ENCODE peak calls at places on chromosomes 7 and 10, in ten cellular contexts. One of them, this sample, is unnamed.

GRCh38 chr7:1919539-1920265 is 249.6 kb downstream of the ELFN1 start:
- DNase-seq in heart right ventricle: peak; percentile 42
- DNase-seq in hepatocyte: peak; percentile 35
- DNase-seq in AG04450: no peak
- DNase-seq in bronchial epithelial cell: no peak
- DNase-seq in cardiac muscle cell: no peak
- DNase-seq in cardiac fibroblast: no peak
- DNase-seq in Panc1: no peak
- DNase-seq in astrocyte: no peak
- DNase-seq in K562: no peak
- DNase-seq in this sample: no peak

GRCh38 chr7:50164552-50165220 is 71.6 kb upstream of the ZPBP start:
- DNase-seq in hepatocyte: no peak
- DNase-seq in heart right ventricle: no peak
- DNase-seq in AG04450: no peak
- DNase-seq in cardiac fibroblast: no peak
- DNase-seq in astrocyte: no peak
- DNase-seq in K562: no peak
- DNase-seq in Panc1: no peak
- DNase-seq in cardiac muscle cell: no peak
- DNase-seq in bronchial epithelial cell: no peak
- DNase-seq in this sample: no peak

GRCh38 chr10:124263726-124264125 is 155.0 kb downstream of the OAT start:
- DNase-seq in AG04450: no peak
- DNase-seq in bronchial epithelial cell: no peak
- DNase-seq in heart right ventricle: no peak
- DNase-seq in astrocyte: no peak
- DNase-seq in hepatocyte: no peak
- DNase-seq in cardiac fibroblast: no peak
- DNase-seq in cardiac muscle cell: no peak
- DNase-seq in Panc1: no peak
- DNase-seq in K562: no peak
- DNase-seq in this sample: no peak

GRCh38 chr7:98662289-98662688 is 45.2 kb downstream of the NPTX2 start:
- DNase-seq in heart right ventricle: no peak
- DNase-seq in cardiac muscle cell: no peak
- DNase-seq in cardiac fibroblast: no peak
- DNase-seq in AG04450: no peak
- DNase-seq in Panc1: no peak
- DNase-seq in astrocyte: no peak
- DNase-seq in hepatocyte: no peak
- DNase-seq in K562: no peak
- DNase-seq in bronchial epithelial cell: no peak
- DNase-seq in this sample: no peak

GRCh38 chr7:150716368-150716767 is at the start of gene GIMAP1:
- DNase-seq in heart right ventricle: peak; percentile 36
- DNase-seq in bronchial epithelial cell: no peak
- DNase-seq in hepatocyte: no peak
- DNase-seq in K562: no peak
- DNase-seq in astrocyte: no peak
- DNase-seq in cardiac fibroblast: no peak
- DNase-seq in Panc1: no peak
- DNase-seq in cardiac muscle cell: no peak
- DNase-seq in AG04450: no peak
- DNase-seq in this sample: no peak

GRCh38 chr10:120942806-120943413 is 91.7 kb downstream of the WDR11 start:
- DNase-seq in cardiac fibroblast: peak; percentile 84
- DNase-seq in astrocyte: peak; percentile 34
- DNase-seq in hepatocyte: peak; percentile 88
- DNase-seq in K562: peak; percentile 59
- DNase-seq in AG04450: peak; percentile 34
- DNase-seq in cardiac muscle cell: peak; percentile 88
- DNase-seq in heart right ventricle: peak; percentile 81
- DNase-seq in Panc1: peak; percentile 61
- DNase-seq in bronchial epithelial cell: peak; percentile 68
- DNase-seq in this sample: peak; percentile 30

GRCh38 chr7:124723012-124723411 is 42.6 kb downstream of the GPR37 start:
- DNase-seq in cardiac muscle cell: no peak
- DNase-seq in astrocyte: peak; percentile 46
- DNase-seq in bronchial epithelial cell: peak; percentile 91
- DNase-seq in AG04450: no peak
- DNase-seq in heart right ventricle: no peak
- DNase-seq in cardiac fibroblast: peak; percentile 0
- DNase-seq in Panc1: no peak
- DNase-seq in hepatocyte: no peak
- DNase-seq in K562: no peak
- DNase-seq in this sample: peak; percentile 6

GRCh38 chr10:106023329-106023728 is 1141.2 kb downstream of the SORCS1 start:
- DNase-seq in bronchial epithelial cell: no peak
- DNase-seq in heart right ventricle: no peak
- DNase-seq in Panc1: no peak
- DNase-seq in K562: no peak
- DNase-seq in cardiac fibroblast: no peak
- DNase-seq in astrocyte: no peak
- DNase-seq in cardiac muscle cell: no peak
- DNase-seq in hepatocyte: no peak
- DNase-seq in AG04450: no peak
- DNase-seq in this sample: no peak

GRCh38 chr10:49200859-49201258 is 12.7 kb upstream of the TMEM273 start:
- DNase-seq in Panc1: no peak
- DNase-seq in hepatocyte: no peak
- DNase-seq in K562: no peak
- DNase-seq in cardiac muscle cell: no peak
- DNase-seq in astrocyte: no peak
- DNase-seq in heart right ventricle: no peak
- DNase-seq in AG04450: no peak
- DNase-seq in bronchial epithelial cell: no peak
- DNase-seq in cardiac fibroblast: no peak
- DNase-seq in this sample: no peak

GRCh38 chr7:87463982-87464381 is 11.5 kb downstream of the ABCB4 start:
- DNase-seq in cardiac muscle cell: no peak
- DNase-seq in K562: no peak
- DNase-seq in astrocyte: no peak
- DNase-seq in heart right ventricle: no peak
- DNase-seq in Panc1: no peak
- DNase-seq in AG04450: no peak
- DNase-seq in bronchial epithelial cell: no peak
- DNase-seq in hepatocyte: no peak
- DNase-seq in cardiac fibroblast: no peak
- DNase-seq in this sample: no peak

GRCh38 chr7:4882742-4883351 is 669 bp downstream of the RADIL start:
- DNase-seq in K562: no peak
- DNase-seq in AG04450: no peak
- DNase-seq in bronchial epithelial cell: no peak
- DNase-seq in heart right ventricle: no peak
- DNase-seq in cardiac fibroblast: peak; percentile 5
- DNase-seq in astrocyte: no peak
- DNase-seq in Panc1: no peak
- DNase-seq in cardiac muscle cell: peak; percentile 9
- DNase-seq in hepatocyte: no peak
- DNase-seq in this sample: no peak

DNA sequence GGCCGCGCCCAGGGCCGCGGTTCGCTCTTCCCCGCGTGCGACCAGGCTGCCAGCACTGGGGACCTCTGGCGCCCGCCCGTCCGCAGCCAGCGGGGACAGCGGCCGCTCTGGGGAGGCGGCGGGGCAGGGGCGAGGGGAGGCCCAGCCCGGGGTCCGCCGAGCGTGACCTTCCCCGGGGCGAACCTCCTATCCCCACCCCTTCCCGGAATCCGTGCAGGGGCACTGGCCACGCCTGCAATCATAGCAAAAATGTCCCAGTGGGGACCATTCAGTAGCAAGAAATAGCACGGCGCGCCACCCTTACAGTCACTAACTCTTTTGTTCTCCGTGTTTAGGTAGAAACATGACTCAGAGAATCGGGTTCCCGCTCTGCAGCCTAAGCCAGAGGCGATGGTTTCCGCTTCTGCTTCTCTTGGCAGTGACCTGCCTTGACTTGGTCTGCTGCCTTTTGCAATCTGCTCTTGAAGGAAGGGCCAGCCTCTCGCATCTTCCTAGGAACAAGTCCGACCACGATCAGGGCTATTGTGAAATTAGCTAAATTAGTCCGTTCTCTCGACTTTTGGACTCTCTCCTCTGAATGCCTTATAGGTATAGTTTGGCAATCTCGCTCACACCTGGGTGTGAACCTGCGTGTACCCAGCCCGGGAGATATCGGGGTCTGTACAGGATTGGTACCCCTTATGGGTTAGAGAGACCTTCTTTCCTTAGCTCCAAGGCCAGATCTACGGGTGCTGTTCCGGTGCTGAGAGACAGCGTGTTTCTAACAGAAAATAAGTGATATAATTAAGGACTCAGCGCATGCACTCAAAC is 79.4 kb upstream of the ACBD5 start:
- DNase-seq in hepatocyte: peak; percentile 59
- DNase-seq in cardiac fibroblast: peak; percentile 77
- DNase-seq in bronchial epithelial cell: peak; percentile 95
- DNase-seq in AG04450: no peak
- DNase-seq in heart right ventricle: peak; percentile 48
- DNase-seq in cardiac muscle cell: peak; percentile 89
- DNase-seq in K562: peak; percentile 6
- DNase-seq in Panc1: no peak
- DNase-seq in astrocyte: peak; percentile 45
- DNase-seq in this sample: peak; percentile 7
- H3K4me3 ChIP-seq in hepatocyte: peak overlapping the region; percentile 34
- H3K4me3 ChIP-seq in cardiac fibroblast: peak overlapping the region; percentile 39
- H3K4me3 ChIP-seq in bronchial epithelial cell: peak overlapping the region; percentile 27
- H3K4me3 ChIP-seq in AG04450: no peak overlapping the region
- H3K4me3 ChIP-seq in heart right ventricle: no peak overlapping the region
- H3K4me3 ChIP-seq in cardiac muscle cell: no peak overlapping the region
- H3K4me3 ChIP-seq in K562: no peak overlapping the region
- H3K4me3 ChIP-seq in Panc1: peak overlapping the region; percentile 53
- H3K4me3 ChIP-seq in astrocyte: peak overlapping the region; percentile 52
- H3K4me3 ChIP-seq in this sample: peak overlapping the region; percentile 26

GRCh38 chr10:314871-315270 is 179.6 kb downstream of the ZMYND11 start:
- DNase-seq in cardiac fibroblast: no peak
- DNase-seq in K562: no peak
- DNase-seq in heart right ventricle: no peak
- DNase-seq in hepatocyte: no peak
- DNase-seq in bronchial epithelial cell: no peak
- DNase-seq in AG04450: no peak
- DNase-seq in cardiac muscle cell: no peak
- DNase-seq in Panc1: no peak
- DNase-seq in astrocyte: peak; percentile 58
- DNase-seq in this sample: no peak
- H3K4me3 ChIP-seq in cardiac fibroblast: no peak overlapping the region
- H3K4me3 ChIP-seq in K562: no peak overlapping the region
- H3K4me3 ChIP-seq in heart right ventricle: no peak overlapping the region
- H3K4me3 ChIP-seq in hepatocyte: no peak overlapping the region
- H3K4me3 ChIP-seq in bronchial epithelial cell: no peak overlapping the region
- H3K4me3 ChIP-seq in AG04450: no peak overlapping the region
- H3K4me3 ChIP-seq in cardiac muscle cell: no peak overlapping the region
- H3K4me3 ChIP-seq in Panc1: no peak overlapping the region
- H3K4me3 ChIP-seq in astrocyte: no peak overlapping the region
- H3K4me3 ChIP-seq in this sample: no peak overlapping the region

DNA sequence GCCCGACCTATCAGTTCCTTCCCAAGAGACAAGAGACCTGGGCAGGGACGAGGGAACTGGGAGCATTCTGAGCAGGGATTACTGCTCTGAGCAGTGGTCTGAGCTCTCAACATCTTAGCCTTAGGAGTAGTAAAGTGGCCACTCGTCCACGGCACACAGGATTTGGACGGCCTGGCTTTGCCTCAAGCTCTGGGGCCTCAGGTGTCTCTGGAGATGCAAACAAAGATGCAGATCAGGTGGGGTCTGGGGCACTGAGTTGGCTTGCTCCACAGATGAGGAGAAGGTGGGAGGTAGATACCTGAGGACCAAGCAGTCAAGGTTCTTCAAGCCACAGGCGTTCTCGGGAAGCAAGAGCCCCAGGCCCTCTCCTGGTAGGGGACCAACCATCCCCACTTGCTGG is 16.1 kb upstream of the NPFFR1 start:
- DNase-seq in astrocyte: no peak
- DNase-seq in Panc1: no peak
- DNase-seq in bronchial epithelial cell: no peak
- DNase-seq in hepatocyte: no peak
- DNase-seq in cardiac muscle cell: no peak
- DNase-seq in AG04450: no peak
- DNase-seq in cardiac fibroblast: no peak
- DNase-seq in heart right ventricle: no peak
- DNase-seq in K562: no peak
- DNase-seq in this sample: no peak
- H3K4me3 ChIP-seq in astrocyte: no peak overlapping the region
- H3K4me3 ChIP-seq in Panc1: no peak overlapping the region
- H3K4me3 ChIP-seq in bronchial epithelial cell: no peak overlapping the region
- H3K4me3 ChIP-seq in hepatocyte: no peak overlapping the region
- H3K4me3 ChIP-seq in cardiac muscle cell: no peak overlapping the region
- H3K4me3 ChIP-seq in AG04450: no peak overlapping the region
- H3K4me3 ChIP-seq in cardiac fibroblast: no peak overlapping the region
- H3K4me3 ChIP-seq in heart right ventricle: no peak overlapping the region
- H3K4me3 ChIP-seq in K562: no peak overlapping the region
- H3K4me3 ChIP-seq in this sample: no peak overlapping the region

GRCh38 chr7:42236266-42237161 is 495 bp downstream of the GLI3 start:
- DNase-seq in cardiac fibroblast: peak; percentile 74
- DNase-seq in hepatocyte: peak; percentile 73
- DNase-seq in K562: no peak
- DNase-seq in cardiac muscle cell: peak; percentile 79
- DNase-seq in heart right ventricle: peak; percentile 48
- DNase-seq in AG04450: no peak
- DNase-seq in astrocyte: peak; percentile 54
- DNase-seq in bronchial epithelial cell: peak; percentile 28
- DNase-seq in Panc1: no peak
- DNase-seq in this sample: peak; percentile 39
- H3K4me3 ChIP-seq in cardiac fibroblast: peak overlapping the region; percentile 82
- H3K4me3 ChIP-seq in hepatocyte: peak overlapping the region; percentile 83
- H3K4me3 ChIP-seq in K562: no peak overlapping the region
- H3K4me3 ChIP-seq in cardiac muscle cell: peak overlapping the region; percentile 77
- H3K4me3 ChIP-seq in heart right ventricle: peak overlapping the region; percentile 47
- H3K4me3 ChIP-seq in AG04450: peak overlapping the region; percentile 87
- H3K4me3 ChIP-seq in astrocyte: peak overlapping the region; percentile 86
- H3K4me3 ChIP-seq in bronchial epithelial cell: peak overlapping the region; percentile 92
- H3K4me3 ChIP-seq in Panc1: peak overlapping the region; percentile 57
- H3K4me3 ChIP-seq in this sample: peak overlapping the region; percentile 89

DNA sequence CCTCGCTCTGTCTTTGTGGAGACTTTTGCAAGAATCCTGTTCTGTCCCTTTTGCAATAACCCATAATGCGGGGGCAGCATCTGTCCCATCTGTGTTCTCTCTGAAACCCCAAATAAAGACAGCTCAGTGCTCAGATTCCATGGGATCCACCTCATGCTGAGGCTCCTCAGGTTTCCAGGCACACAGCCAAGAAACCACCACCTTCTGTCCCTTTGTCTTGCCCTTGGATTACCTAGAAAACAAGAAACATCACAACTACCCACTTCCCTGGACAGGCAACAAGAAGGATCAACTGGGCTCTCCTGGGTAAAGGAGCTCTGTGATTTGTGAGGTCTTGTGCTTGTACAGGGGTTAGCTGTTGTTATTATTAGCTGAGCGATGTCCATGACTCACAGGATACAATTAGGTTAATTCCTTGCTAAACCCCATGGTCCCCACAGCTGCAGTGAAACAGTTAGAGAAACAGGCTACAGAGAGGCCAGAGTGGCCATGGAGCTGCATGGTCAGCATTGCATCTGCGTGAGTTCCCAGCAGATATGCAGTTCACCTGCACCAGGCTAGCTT is 50.2 kb downstream of the CXCL12 start:
- DNase-seq in heart right ventricle: no peak
- DNase-seq in bronchial epithelial cell: no peak
- DNase-seq in AG04450: peak; percentile 67
- DNase-seq in Panc1: no peak
- DNase-seq in cardiac fibroblast: peak; percentile 46
- DNase-seq in astrocyte: peak; percentile 73
- DNase-seq in cardiac muscle cell: peak; percentile 38
- DNase-seq in hepatocyte: no peak
- DNase-seq in K562: no peak
- DNase-seq in this sample: peak; percentile 76
- H3K4me3 ChIP-seq in heart right ventricle: no peak overlapping the region
- H3K4me3 ChIP-seq in bronchial epithelial cell: no peak overlapping the region
- H3K4me3 ChIP-seq in AG04450: no peak overlapping the region
- H3K4me3 ChIP-seq in Panc1: no peak overlapping the region
- H3K4me3 ChIP-seq in cardiac fibroblast: no peak overlapping the region
- H3K4me3 ChIP-seq in astrocyte: no peak overlapping the region
- H3K4me3 ChIP-seq in cardiac muscle cell: no peak overlapping the region
- H3K4me3 ChIP-seq in hepatocyte: no peak overlapping the region
- H3K4me3 ChIP-seq in K562: no peak overlapping the region
- H3K4me3 ChIP-seq in this sample: no peak overlapping the region

GRCh38 chr10:60073781-60074656 is 167.7 kb upstream of the CCDC6 start:
- DNase-seq in K562: peak; percentile 65
- DNase-seq in bronchial epithelial cell: no peak
- DNase-seq in AG04450: no peak
- DNase-seq in astrocyte: no peak
- DNase-seq in cardiac fibroblast: no peak
- DNase-seq in Panc1: no peak
- DNase-seq in cardiac muscle cell: no peak
- DNase-seq in hepatocyte: no peak
- DNase-seq in heart right ventricle: no peak
- DNase-seq in this sample: no peak
- H3K4me3 ChIP-seq in K562: no peak overlapping the region
- H3K4me3 ChIP-seq in bronchial epithelial cell: no peak overlapping the region
- H3K4me3 ChIP-seq in AG04450: no peak overlapping the region
- H3K4me3 ChIP-seq in astrocyte: no peak overlapping the region
- H3K4me3 ChIP-seq in cardiac fibroblast: no peak overlapping the region
- H3K4me3 ChIP-seq in Panc1: no peak overlapping the region
- H3K4me3 ChIP-seq in cardiac muscle cell: no peak overlapping the region
- H3K4me3 ChIP-seq in hepatocyte: no peak overlapping the region
- H3K4me3 ChIP-seq in heart right ventricle: no peak overlapping the region
- H3K4me3 ChIP-seq in this sample: no peak overlapping the region

This sample was measured in skeletal muscle cell.